ENCODE peak calls at places on chromosomes 1 and 21, in six cellular contexts. G is foreskin fibroblast, S is upper lobe of right lung, U is esophagus squamous epithelium, M is MCF 10A, T is AG10803. X is an unnamed sample.
A peak's percentile ranks its signal among the peaks of the same experiment; 100 is the strongest.

GRCh38 chr1:63611231-63611630 is 18.0 kb downstream of the PGM1 start:
- DNase-seq in G (peak; percentile 59), S (no peak), U (no peak), M (peak; percentile 39), T (no peak), X (no peak)

GRCh38 chr21:28805885-28806284 is 186.8 kb downstream of the LTN1 start:
- DNase-seq in G (peak; percentile 93), S (no peak), U (no peak), M (peak; percentile 28), T (peak; percentile 86), X (no peak)

GRCh38 chr1:108502624-108503023 is 52.5 kb downstream of the NBPF6 start:
- DNase-seq in G (peak; percentile 54), S (no peak), U (no peak), M (peak; percentile 46), T (peak; percentile 77), X (no peak)

GRCh38 chr1:224626042-224626441 is 9.9 kb downstream of the CNIH3 start:
- DNase-seq in G (peak; percentile 78), S (no peak), U (no peak), M (no peak), T (peak; percentile 84), X (no peak)

GRCh38 chr1:6686294-6686693 is 15.3 kb downstream of the DNAJC11 start:
- DNase-seq in G (peak; percentile 26), S (no peak), U (no peak), M (no peak), T (peak; percentile 15), X (no peak)

GRCh38 chr1:58496042-58496441 is 50.5 kb downstream of the OMA1 start:
- DNase-seq in G (no peak), S (no peak), U (no peak), M (no peak), T (no peak), X (no peak)

GRCh38 chr1:221793439-221794078 is 51.7 kb upstream of the DUSP10 start:
- DNase-seq in G (no peak), S (no peak), U (no peak), M (no peak), T (no peak), X (no peak)

GRCh38 chr1:93237021-93237420 is 56.5 kb downstream of the CCDC18 start:
- DNase-seq in G (no peak), S (no peak), U (no peak), M (no peak), T (no peak), X (no peak)

GRCh38 chr1:66351913-66352312 is 182.0 kb upstream of the SGIP1 start:
- DNase-seq in G (no peak), S (no peak), U (no peak), M (no peak), T (no peak), X (no peak)

GRCh38 chr1:17404034-17404671 is 32.2 kb downstream of the PADI6 start:
- DNase-seq in G (no peak), S (no peak), U (no peak), M (no peak), T (no peak), X (no peak)

GRCh38 chr1:180185281-180185680 is 30.6 kb downstream of the QSOX1 start:
- DNase-seq in G (no peak), S (peak; percentile 52), U (no peak), M (no peak), T (no peak), X (no peak)

GRCh38 chr1:25256578-25257129 is 9.4 kb upstream of the RSRP1 start:
- DNase-seq in G (no peak), S (no peak), U (no peak), M (no peak), T (no peak), X (no peak)

GRCh38 chr1:242692988-242693387 is 168.5 kb upstream of the PLD5 start:
- DNase-seq in G (peak; percentile 2), S (no peak), U (no peak), M (no peak), T (no peak), X (no peak)

GRCh38 chr1:236753554-236753953 is 41.5 kb upstream of the MTR start:
- DNase-seq in G (peak; percentile 14), S (no peak), U (no peak), M (peak; percentile 59), T (peak; percentile 12), X (no peak)

GRCh38 chr21:16082038-16082816 is 352.4 kb downstream of the USP25 start:
- DNase-seq in G (peak; percentile 46), S (no peak), U (no peak), M (peak; percentile 17), T (peak; percentile 41), X (no peak)

GRCh38 chr1:204448321-204448964 is 36.8 kb upstream of the PPP1R15B start:
- DNase-seq in G (no peak), S (no peak), U (no peak), M (peak; percentile 89), T (no peak), X (no peak)

GRCh38 chr1:22636369-22636768 is at the start of gene C1QA:
- DNase-seq in G (no peak), S (peak; percentile 88), U (no peak), M (no peak), T (no peak), X (no peak)

GRCh38 chr1:61742620-61743431 is 546 bp downstream of the PATJ start:
- DNase-seq in G (peak; percentile 70), S (no peak), U (no peak), M (peak; percentile 45), T (peak; percentile 61), X (peak; percentile 79)

GRCh38 chr1:84573967-84574842 is at the start of gene CTBS:
- DNase-seq in G (peak; percentile 94), S (peak; percentile 95), U (peak; percentile 52), M (peak; percentile 79), T (peak; percentile 84), X (peak; percentile 89)

GRCh38 chr1:159196543-159196942 is 8.1 kb upstream of the ACKR1 start:
- DNase-seq in G (no peak), S (no peak), U (no peak), M (no peak), T (no peak), X (no peak)

GRCh38 chr1:39683591-39684312 is 7.5 kb downstream of the HPCAL4 start:
- DNase-seq in G (peak; percentile 11), S (no peak), U (no peak), M (no peak), T (no peak), X (no peak)

GRCh38 chr1:96683931-96684330 is 37.7 kb upstream of the PTBP2 start:
- DNase-seq in G (no peak), S (no peak), U (no peak), M (peak; percentile 32), T (no peak), X (no peak)

GRCh38 chr1:55057956-55058298 is 18.6 kb downstream of the PCSK9 start:
- DNase-seq in G (no peak), S (no peak), U (no peak), M (no peak), T (no peak), X (no peak)

GRCh38 chr1:228341814-228342626 is 64.6 kb downstream of the TRIM11 start:
- DNase-seq in G (no peak), S (no peak), U (no peak), M (no peak), T (no peak), X (no peak)

DNA sequence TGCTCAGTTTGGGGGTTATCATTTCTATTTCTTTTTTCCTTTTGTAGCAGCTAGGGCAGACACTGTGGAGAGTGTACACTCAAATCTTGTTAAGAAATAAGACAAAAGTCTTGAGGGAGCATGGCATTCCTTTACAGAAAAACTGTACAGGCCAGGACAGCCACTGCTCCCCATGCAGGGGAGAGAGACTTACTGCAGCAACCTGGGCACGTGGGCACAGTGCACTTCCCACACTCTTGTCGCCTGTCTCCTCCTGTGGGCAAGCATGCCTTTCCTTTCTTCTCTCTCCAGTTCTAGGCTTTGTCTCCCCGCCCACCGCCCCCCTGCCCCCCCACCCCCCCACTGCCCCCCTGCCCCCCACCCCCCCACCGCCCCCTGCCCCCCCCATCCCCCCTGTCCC is 51.9 kb downstream of the PHC2 start:
- DNase-seq in G (no peak), S (no peak), U (no peak), M (no peak), T (no peak), X (no peak)
- TF ChIP-seq CTCF in G (no peak), S (peak; percentile 16), U (no peak), M (no peak), T (no peak), X (no peak)

DNA sequence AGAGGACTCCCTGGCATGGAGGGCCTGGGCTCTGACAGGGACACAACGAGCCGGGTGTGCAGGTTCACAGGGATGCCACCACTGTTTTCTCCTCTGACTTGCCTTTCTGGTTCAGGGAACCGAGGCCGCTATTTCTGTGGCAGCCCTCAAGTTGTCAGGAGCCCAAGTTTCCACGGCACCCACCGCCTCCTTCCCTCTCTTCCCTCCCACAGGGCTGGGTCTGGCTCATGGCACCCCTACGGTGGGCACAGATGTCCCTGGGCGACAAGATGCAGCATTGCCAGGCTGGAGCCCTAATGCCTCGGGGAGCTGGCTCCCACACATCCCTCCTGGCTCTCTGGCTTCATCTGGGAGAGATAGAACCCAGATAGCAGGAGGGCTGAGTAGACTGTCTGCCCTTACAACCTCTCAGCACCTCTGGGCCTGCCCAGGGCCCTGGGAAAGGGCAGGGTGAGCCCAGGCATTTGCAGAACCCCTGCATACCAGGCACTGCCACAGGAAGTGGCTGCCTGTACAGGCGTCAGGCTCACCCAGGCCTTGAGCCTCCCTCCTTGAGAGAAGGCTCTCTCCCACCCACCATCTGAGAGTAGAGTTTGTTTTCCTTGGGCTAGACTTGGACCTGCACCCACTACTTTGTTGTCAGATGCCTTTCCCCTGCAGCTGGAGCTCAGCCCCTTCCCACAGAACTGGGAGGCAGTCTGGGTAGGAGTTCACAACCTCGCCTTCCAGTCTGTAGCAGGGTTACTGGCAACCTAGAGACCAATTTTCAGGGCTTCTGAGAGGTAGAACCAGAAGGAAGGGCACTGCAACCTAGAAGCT is 20.5 kb downstream of the KCNC4 start:
- DNase-seq in G (no peak), S (no peak), U (no peak), M (no peak), T (no peak), X (no peak)
- TF ChIP-seq CTCF in G (no peak), S (no peak), U (no peak), M (no peak), T (no peak), X (no peak)

DNA sequence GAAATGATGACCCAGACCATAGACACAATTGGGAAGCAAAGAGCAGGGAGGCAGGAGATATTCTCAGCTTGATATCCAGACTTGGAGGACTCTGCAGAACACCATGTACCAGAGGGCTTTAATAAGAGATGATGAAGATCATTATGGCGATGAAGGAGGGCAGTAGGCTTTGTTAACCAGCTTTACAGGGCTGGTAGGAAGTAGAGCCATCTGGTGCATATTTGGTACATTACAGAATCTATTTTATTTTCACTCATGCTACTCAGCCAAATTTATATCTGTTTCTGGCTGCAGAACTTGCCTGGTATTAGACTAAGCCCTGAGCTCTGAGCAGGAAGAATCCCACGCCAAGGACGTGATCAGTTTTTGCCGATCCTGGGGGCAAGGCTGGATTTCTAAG is 61.8 kb upstream of the SYT6 start:
- DNase-seq in G (peak; percentile 35), S (no peak), U (no peak), M (no peak), T (peak; percentile 29), X (no peak)
- TF ChIP-seq CTCF in G (no peak), S (no peak), U (no peak), M (no peak), T (peak; percentile 30), X (no peak)

DNA sequence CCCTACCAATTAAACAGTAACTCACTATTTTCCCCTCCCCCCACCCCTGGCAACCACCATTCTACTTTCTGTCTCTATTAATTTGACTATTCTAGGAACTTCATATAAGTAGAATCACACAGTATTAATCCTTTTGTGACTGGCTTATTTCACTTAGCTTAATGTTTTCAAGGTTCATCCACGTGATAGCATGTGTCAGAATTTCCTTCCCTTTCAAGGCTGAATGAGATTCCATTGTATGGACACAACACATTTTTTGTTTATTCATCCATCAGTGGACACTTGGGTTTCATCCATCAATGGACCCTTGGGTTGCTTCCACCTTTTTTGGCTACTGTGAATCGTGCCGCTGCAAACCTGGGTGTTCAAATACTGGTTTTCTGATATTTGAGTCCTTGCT is 41.7 kb downstream of the EIF2D start:
- DNase-seq in G (no peak), S (no peak), U (no peak), M (no peak), T (no peak), X (no peak)
- TF ChIP-seq CTCF in G (no peak), S (no peak), U (no peak), M (no peak), T (no peak), X (no peak)

X was measured in GM06990.